ENCODE peak calls at places on chromosomes 1 and 21, in six cellular contexts. One of them, this sample, is unnamed.

GRCh38 chr1:115426990-115427389 is 88.9 kb upstream of the NGF start:
- DNase-seq in ascending aorta: no peak
- DNase-seq in fibroblast of mammary gland: no peak
- DNase-seq in activated naive CD8-positive, alpha-beta T cell treated with anti-CD3 and anti-CD28 coated beads for 36 hours: no peak
- DNase-seq in K562: no peak
- DNase-seq in activated CD8-positive, alpha-beta memory T cell treated with anti-CD3 and anti-CD28 coated beads, Interleukin-2, amount 50 U/mL, for 4 hours: no peak
- DNase-seq in this sample: no peak

GRCh38 chr1:79322511-79323027 is 316.0 kb upstream of the ADGRL4 start:
- DNase-seq in ascending aorta: no peak
- DNase-seq in fibroblast of mammary gland: peak; percentile 61
- DNase-seq in activated naive CD8-positive, alpha-beta T cell treated with anti-CD3 and anti-CD28 coated beads for 36 hours: no peak
- DNase-seq in K562: no peak
- DNase-seq in activated CD8-positive, alpha-beta memory T cell treated with anti-CD3 and anti-CD28 coated beads, Interleukin-2, amount 50 U/mL, for 4 hours: no peak
- DNase-seq in this sample: no peak

GRCh38 chr21:44593598-44594405 is 1.5 kb upstream of the KRTAP10-6 start:
- DNase-seq in ascending aorta: no peak
- DNase-seq in fibroblast of mammary gland: no peak
- DNase-seq in activated naive CD8-positive, alpha-beta T cell treated with anti-CD3 and anti-CD28 coated beads for 36 hours: no peak
- DNase-seq in K562: peak; percentile 72
- DNase-seq in activated CD8-positive, alpha-beta memory T cell treated with anti-CD3 and anti-CD28 coated beads, Interleukin-2, amount 50 U/mL, for 4 hours: no peak
- DNase-seq in this sample: no peak

GRCh38 chr21:35528109-35529042 is 479.3 kb upstream of the RUNX1 start:
- DNase-seq in ascending aorta: no peak
- DNase-seq in fibroblast of mammary gland: no peak
- DNase-seq in activated naive CD8-positive, alpha-beta T cell treated with anti-CD3 and anti-CD28 coated beads for 36 hours: peak; percentile 45
- DNase-seq in K562: no peak
- DNase-seq in activated CD8-positive, alpha-beta memory T cell treated with anti-CD3 and anti-CD28 coated beads, Interleukin-2, amount 50 U/mL, for 4 hours: peak; percentile 25
- DNase-seq in this sample: no peak

GRCh38 chr1:37509181-37509580 is 5.4 kb downstream of the MEAF6 start:
- DNase-seq in ascending aorta: no peak
- DNase-seq in fibroblast of mammary gland: peak; percentile 38
- DNase-seq in activated naive CD8-positive, alpha-beta T cell treated with anti-CD3 and anti-CD28 coated beads for 36 hours: no peak
- DNase-seq in K562: peak; percentile 18
- DNase-seq in activated CD8-positive, alpha-beta memory T cell treated with anti-CD3 and anti-CD28 coated beads, Interleukin-2, amount 50 U/mL, for 4 hours: no peak
- DNase-seq in this sample: no peak

GRCh38 chr1:2290595-2291510 is 62.7 kb downstream of the SKI start:
- DNase-seq in ascending aorta: peak; percentile 71
- DNase-seq in fibroblast of mammary gland: peak; percentile 99
- DNase-seq in activated naive CD8-positive, alpha-beta T cell treated with anti-CD3 and anti-CD28 coated beads for 36 hours: peak; percentile 85
- DNase-seq in K562: peak; percentile 66
- DNase-seq in activated CD8-positive, alpha-beta memory T cell treated with anti-CD3 and anti-CD28 coated beads, Interleukin-2, amount 50 U/mL, for 4 hours: peak; percentile 80
- DNase-seq in this sample: peak; percentile 68

GRCh38 chr1:89451011-89451410 is 73.6 kb upstream of the LRRC8B start:
- DNase-seq in ascending aorta: no peak
- DNase-seq in fibroblast of mammary gland: peak; percentile 37
- DNase-seq in activated naive CD8-positive, alpha-beta T cell treated with anti-CD3 and anti-CD28 coated beads for 36 hours: peak; percentile 38
- DNase-seq in K562: no peak
- DNase-seq in activated CD8-positive, alpha-beta memory T cell treated with anti-CD3 and anti-CD28 coated beads, Interleukin-2, amount 50 U/mL, for 4 hours: no peak
- DNase-seq in this sample: no peak

GRCh38 chr21:25934130-25934529 is 199.4 kb downstream of the GABPA start:
- DNase-seq in ascending aorta: no peak
- DNase-seq in fibroblast of mammary gland: no peak
- DNase-seq in activated naive CD8-positive, alpha-beta T cell treated with anti-CD3 and anti-CD28 coated beads for 36 hours: no peak
- DNase-seq in K562: no peak
- DNase-seq in activated CD8-positive, alpha-beta memory T cell treated with anti-CD3 and anti-CD28 coated beads, Interleukin-2, amount 50 U/mL, for 4 hours: no peak
- DNase-seq in this sample: no peak

GRCh38 chr1:6579374-6580118 is at the start of gene ZBTB48:
- DNase-seq in ascending aorta: peak; percentile 95
- DNase-seq in fibroblast of mammary gland: peak; percentile 94
- DNase-seq in activated naive CD8-positive, alpha-beta T cell treated with anti-CD3 and anti-CD28 coated beads for 36 hours: peak; percentile 99
- DNase-seq in K562: peak; percentile 100
- DNase-seq in activated CD8-positive, alpha-beta memory T cell treated with anti-CD3 and anti-CD28 coated beads, Interleukin-2, amount 50 U/mL, for 4 hours: peak; percentile 98
- DNase-seq in this sample: peak; percentile 94

GRCh38 chr1:221394011-221394544 is 347.8 kb downstream of the DUSP10 start:
- DNase-seq in ascending aorta: no peak
- DNase-seq in fibroblast of mammary gland: peak; percentile 93
- DNase-seq in activated naive CD8-positive, alpha-beta T cell treated with anti-CD3 and anti-CD28 coated beads for 36 hours: no peak
- DNase-seq in K562: no peak
- DNase-seq in activated CD8-positive, alpha-beta memory T cell treated with anti-CD3 and anti-CD28 coated beads, Interleukin-2, amount 50 U/mL, for 4 hours: no peak
- DNase-seq in this sample: no peak

GRCh38 chr1:154404984-154405761 is at the start of gene IL6R:
- DNase-seq in ascending aorta: peak; percentile 75
- DNase-seq in fibroblast of mammary gland: peak; percentile 92
- DNase-seq in activated naive CD8-positive, alpha-beta T cell treated with anti-CD3 and anti-CD28 coated beads for 36 hours: peak; percentile 77
- DNase-seq in K562: peak; percentile 55
- DNase-seq in activated CD8-positive, alpha-beta memory T cell treated with anti-CD3 and anti-CD28 coated beads, Interleukin-2, amount 50 U/mL, for 4 hours: peak; percentile 70
- DNase-seq in this sample: peak; percentile 41

GRCh38 chr1:58769809-58770345 is 14.0 kb downstream of the JUN start:
- DNase-seq in ascending aorta: no peak
- DNase-seq in fibroblast of mammary gland: peak; percentile 34
- DNase-seq in activated naive CD8-positive, alpha-beta T cell treated with anti-CD3 and anti-CD28 coated beads for 36 hours: no peak
- DNase-seq in K562: no peak
- DNase-seq in activated CD8-positive, alpha-beta memory T cell treated with anti-CD3 and anti-CD28 coated beads, Interleukin-2, amount 50 U/mL, for 4 hours: no peak
- DNase-seq in this sample: no peak

GRCh38 chr1:168343566-168343965 is 62.9 kb downstream of the TBX19 start:
- DNase-seq in ascending aorta: no peak
- DNase-seq in fibroblast of mammary gland: no peak
- DNase-seq in activated naive CD8-positive, alpha-beta T cell treated with anti-CD3 and anti-CD28 coated beads for 36 hours: no peak
- DNase-seq in K562: peak; percentile 50
- DNase-seq in activated CD8-positive, alpha-beta memory T cell treated with anti-CD3 and anti-CD28 coated beads, Interleukin-2, amount 50 U/mL, for 4 hours: no peak
- DNase-seq in this sample: no peak

GRCh38 chr21:32597205-32597604 is 11.9 kb upstream of the TCP10L start:
- DNase-seq in ascending aorta: no peak
- DNase-seq in fibroblast of mammary gland: peak; percentile 97
- DNase-seq in activated naive CD8-positive, alpha-beta T cell treated with anti-CD3 and anti-CD28 coated beads for 36 hours: no peak
- DNase-seq in K562: no peak
- DNase-seq in activated CD8-positive, alpha-beta memory T cell treated with anti-CD3 and anti-CD28 coated beads, Interleukin-2, amount 50 U/mL, for 4 hours: no peak
- DNase-seq in this sample: no peak

GRCh38 chr21:45949928-45950739 is 31.4 kb upstream of the COL6A1 start:
- DNase-seq in ascending aorta: no peak
- DNase-seq in fibroblast of mammary gland: peak; percentile 28
- DNase-seq in activated naive CD8-positive, alpha-beta T cell treated with anti-CD3 and anti-CD28 coated beads for 36 hours: no peak
- DNase-seq in K562: no peak
- DNase-seq in activated CD8-positive, alpha-beta memory T cell treated with anti-CD3 and anti-CD28 coated beads, Interleukin-2, amount 50 U/mL, for 4 hours: no peak
- DNase-seq in this sample: no peak

GRCh38 chr1:25727026-25727818 is 72.8 kb upstream of the SELENON start:
- DNase-seq in ascending aorta: no peak
- DNase-seq in fibroblast of mammary gland: peak; percentile 43
- DNase-seq in activated naive CD8-positive, alpha-beta T cell treated with anti-CD3 and anti-CD28 coated beads for 36 hours: no peak
- DNase-seq in K562: no peak
- DNase-seq in activated CD8-positive, alpha-beta memory T cell treated with anti-CD3 and anti-CD28 coated beads, Interleukin-2, amount 50 U/mL, for 4 hours: no peak
- DNase-seq in this sample: no peak

GRCh38 chr1:66316464-66317155 is 217.3 kb upstream of the SGIP1 start:
- DNase-seq in ascending aorta: no peak
- DNase-seq in fibroblast of mammary gland: peak; percentile 51
- DNase-seq in activated naive CD8-positive, alpha-beta T cell treated with anti-CD3 and anti-CD28 coated beads for 36 hours: no peak
- DNase-seq in K562: no peak
- DNase-seq in activated CD8-positive, alpha-beta memory T cell treated with anti-CD3 and anti-CD28 coated beads, Interleukin-2, amount 50 U/mL, for 4 hours: no peak
- DNase-seq in this sample: no peak

GRCh38 chr1:41661428-41662060 is 177.1 kb upstream of the EDN2 start:
- DNase-seq in ascending aorta: no peak
- DNase-seq in fibroblast of mammary gland: no peak
- DNase-seq in activated naive CD8-positive, alpha-beta T cell treated with anti-CD3 and anti-CD28 coated beads for 36 hours: peak; percentile 41
- DNase-seq in K562: no peak
- DNase-seq in activated CD8-positive, alpha-beta memory T cell treated with anti-CD3 and anti-CD28 coated beads, Interleukin-2, amount 50 U/mL, for 4 hours: peak; percentile 41
- DNase-seq in this sample: no peak

GRCh38 chr21:32387151-32387550 is 5.7 kb downstream of the URB1 start:
- DNase-seq in ascending aorta: no peak
- DNase-seq in fibroblast of mammary gland: no peak
- DNase-seq in activated naive CD8-positive, alpha-beta T cell treated with anti-CD3 and anti-CD28 coated beads for 36 hours: no peak
- DNase-seq in K562: no peak
- DNase-seq in activated CD8-positive, alpha-beta memory T cell treated with anti-CD3 and anti-CD28 coated beads, Interleukin-2, amount 50 U/mL, for 4 hours: no peak
- DNase-seq in this sample: no peak

GRCh38 chr1:158150512-158150911 is 30.2 kb upstream of the CD1D start:
- DNase-seq in ascending aorta: no peak
- DNase-seq in fibroblast of mammary gland: no peak
- DNase-seq in activated naive CD8-positive, alpha-beta T cell treated with anti-CD3 and anti-CD28 coated beads for 36 hours: no peak
- DNase-seq in K562: no peak
- DNase-seq in activated CD8-positive, alpha-beta memory T cell treated with anti-CD3 and anti-CD28 coated beads, Interleukin-2, amount 50 U/mL, for 4 hours: no peak
- DNase-seq in this sample: no peak

GRCh38 chr1:40708750-40709099 is 17.2 kb downstream of the NFYC start:
- DNase-seq in ascending aorta: no peak
- DNase-seq in fibroblast of mammary gland: peak; percentile 90
- DNase-seq in activated naive CD8-positive, alpha-beta T cell treated with anti-CD3 and anti-CD28 coated beads for 36 hours: no peak
- DNase-seq in K562: peak; percentile 91
- DNase-seq in activated CD8-positive, alpha-beta memory T cell treated with anti-CD3 and anti-CD28 coated beads, Interleukin-2, amount 50 U/mL, for 4 hours: no peak
- DNase-seq in this sample: no peak

GRCh38 chr1:160376525-160377131 is 9.8 kb downstream of the NHLH1 start:
- DNase-seq in ascending aorta: no peak
- DNase-seq in fibroblast of mammary gland: peak; percentile 75
- DNase-seq in activated naive CD8-positive, alpha-beta T cell treated with anti-CD3 and anti-CD28 coated beads for 36 hours: peak; percentile 13
- DNase-seq in K562: peak; percentile 77
- DNase-seq in activated CD8-positive, alpha-beta memory T cell treated with anti-CD3 and anti-CD28 coated beads, Interleukin-2, amount 50 U/mL, for 4 hours: no peak
- DNase-seq in this sample: no peak

GRCh38 chr1:11800756-11801433 is 4.9 kb downstream of the MTHFR start:
- DNase-seq in ascending aorta: no peak
- DNase-seq in fibroblast of mammary gland: no peak
- DNase-seq in activated naive CD8-positive, alpha-beta T cell treated with anti-CD3 and anti-CD28 coated beads for 36 hours: no peak
- DNase-seq in K562: no peak
- DNase-seq in activated CD8-positive, alpha-beta memory T cell treated with anti-CD3 and anti-CD28 coated beads, Interleukin-2, amount 50 U/mL, for 4 hours: no peak
- DNase-seq in this sample: no peak

GRCh38 chr1:20668581-20668980 is 7.4 kb upstream of the DDOST start:
- DNase-seq in ascending aorta: no peak
- DNase-seq in fibroblast of mammary gland: no peak
- DNase-seq in activated naive CD8-positive, alpha-beta T cell treated with anti-CD3 and anti-CD28 coated beads for 36 hours: no peak
- DNase-seq in K562: no peak
- DNase-seq in activated CD8-positive, alpha-beta memory T cell treated with anti-CD3 and anti-CD28 coated beads, Interleukin-2, amount 50 U/mL, for 4 hours: no peak
- DNase-seq in this sample: no peak